ENCODE peak calls at places on chromosomes 13 and 19, in five cellular contexts. One of them, this sample, is unnamed.

GRCh38 chr19:34475975-34476594 is 5.5 kb upstream of the WTIP start:
- DNase-seq in heart left ventricle: no peak
- DNase-seq in colonic mucosa: no peak
- DNase-seq in breast epithelium: no peak
- DNase-seq in fibroblast of lung: no peak
- DNase-seq in this sample: no peak

GRCh38 chr19:6233051-6233826 is 46.5 kb downstream of the MLLT1 start:
- DNase-seq in heart left ventricle: peak; percentile 86
- DNase-seq in colonic mucosa: no peak
- DNase-seq in breast epithelium: peak; percentile 85
- DNase-seq in fibroblast of lung: peak; percentile 86
- DNase-seq in this sample: no peak

GRCh38 chr19:2121416-2122051 is 24.8 kb downstream of the IZUMO4 start:
- DNase-seq in heart left ventricle: no peak
- DNase-seq in colonic mucosa: no peak
- DNase-seq in breast epithelium: no peak
- DNase-seq in fibroblast of lung: no peak
- DNase-seq in this sample: no peak

GRCh38 chr13:52642131-52642530 is at the start of gene HNRNPA1L2:
- DNase-seq in heart left ventricle: no peak
- DNase-seq in colonic mucosa: no peak
- DNase-seq in breast epithelium: no peak
- DNase-seq in fibroblast of lung: no peak
- DNase-seq in this sample: no peak

GRCh38 chr19:45947926-45948325 is 25.7 kb downstream of the NOVA2 start:
- DNase-seq in heart left ventricle: no peak
- DNase-seq in colonic mucosa: no peak
- DNase-seq in breast epithelium: no peak
- DNase-seq in fibroblast of lung: peak; percentile 93
- DNase-seq in this sample: no peak

GRCh38 chr19:51919606-51920005 is 7.7 kb upstream of the ZNF613 start:
- DNase-seq in heart left ventricle: no peak
- DNase-seq in colonic mucosa: no peak
- DNase-seq in breast epithelium: no peak
- DNase-seq in fibroblast of lung: no peak
- DNase-seq in this sample: no peak

GRCh38 chr13:113367771-113368170 is 3.8 kb upstream of the GRTP1 start:
- DNase-seq in heart left ventricle: no peak
- DNase-seq in colonic mucosa: no peak
- DNase-seq in breast epithelium: no peak
- DNase-seq in fibroblast of lung: no peak
- DNase-seq in this sample: no peak

GRCh38 chr19:55390461-55390880 is 4.7 kb downstream of the RPL28 start:
- DNase-seq in heart left ventricle: no peak
- DNase-seq in colonic mucosa: no peak
- DNase-seq in breast epithelium: no peak
- DNase-seq in fibroblast of lung: no peak
- DNase-seq in this sample: no peak

GRCh38 chr13:18953139-18953930 is 228.3 kb downstream of the TUBA3C start:
- DNase-seq in heart left ventricle: peak; percentile 37
- DNase-seq in colonic mucosa: no peak
- DNase-seq in breast epithelium: no peak
- DNase-seq in fibroblast of lung: no peak
- DNase-seq in this sample: no peak

GRCh38 chr13:78239681-78240080 is 321.1 kb upstream of the EDNRB start:
- DNase-seq in heart left ventricle: no peak
- DNase-seq in colonic mucosa: no peak
- DNase-seq in breast epithelium: no peak
- DNase-seq in fibroblast of lung: peak; percentile 23
- DNase-seq in this sample: no peak

GRCh38 chr19:16801599-16801998 is 27.6 kb upstream of the SIN3B start:
- DNase-seq in heart left ventricle: no peak
- DNase-seq in colonic mucosa: no peak
- DNase-seq in breast epithelium: no peak
- DNase-seq in fibroblast of lung: peak; percentile 61
- DNase-seq in this sample: no peak

GRCh38 chr13:75368167-75368566 is 113.8 kb downstream of the TBC1D4 start:
- DNase-seq in heart left ventricle: no peak
- DNase-seq in colonic mucosa: no peak
- DNase-seq in breast epithelium: no peak
- DNase-seq in fibroblast of lung: peak; percentile 96
- DNase-seq in this sample: peak; percentile 34

GRCh38 chr13:113086031-113086750 is 19.4 kb upstream of the F7 start:
- DNase-seq in heart left ventricle: peak; percentile 37
- DNase-seq in colonic mucosa: no peak
- DNase-seq in breast epithelium: no peak
- DNase-seq in fibroblast of lung: no peak
- DNase-seq in this sample: no peak

GRCh38 chr13:45361596-45362206 is 20.7 kb upstream of the TPT1 start:
- DNase-seq in heart left ventricle: no peak
- DNase-seq in colonic mucosa: no peak
- DNase-seq in breast epithelium: no peak
- DNase-seq in fibroblast of lung: peak; percentile 68
- DNase-seq in this sample: no peak

GRCh38 chr13:43102304-43102703 is 78.9 kb downstream of the DNAJC15 start:
- DNase-seq in heart left ventricle: no peak
- DNase-seq in colonic mucosa: no peak
- DNase-seq in breast epithelium: no peak
- DNase-seq in fibroblast of lung: no peak
- DNase-seq in this sample: no peak

GRCh38 chr13:30113531-30113930 is 193.8 kb downstream of the KATNAL1 start:
- DNase-seq in heart left ventricle: no peak
- DNase-seq in colonic mucosa: peak; percentile 41
- DNase-seq in breast epithelium: no peak
- DNase-seq in fibroblast of lung: no peak
- DNase-seq in this sample: no peak

DNA sequence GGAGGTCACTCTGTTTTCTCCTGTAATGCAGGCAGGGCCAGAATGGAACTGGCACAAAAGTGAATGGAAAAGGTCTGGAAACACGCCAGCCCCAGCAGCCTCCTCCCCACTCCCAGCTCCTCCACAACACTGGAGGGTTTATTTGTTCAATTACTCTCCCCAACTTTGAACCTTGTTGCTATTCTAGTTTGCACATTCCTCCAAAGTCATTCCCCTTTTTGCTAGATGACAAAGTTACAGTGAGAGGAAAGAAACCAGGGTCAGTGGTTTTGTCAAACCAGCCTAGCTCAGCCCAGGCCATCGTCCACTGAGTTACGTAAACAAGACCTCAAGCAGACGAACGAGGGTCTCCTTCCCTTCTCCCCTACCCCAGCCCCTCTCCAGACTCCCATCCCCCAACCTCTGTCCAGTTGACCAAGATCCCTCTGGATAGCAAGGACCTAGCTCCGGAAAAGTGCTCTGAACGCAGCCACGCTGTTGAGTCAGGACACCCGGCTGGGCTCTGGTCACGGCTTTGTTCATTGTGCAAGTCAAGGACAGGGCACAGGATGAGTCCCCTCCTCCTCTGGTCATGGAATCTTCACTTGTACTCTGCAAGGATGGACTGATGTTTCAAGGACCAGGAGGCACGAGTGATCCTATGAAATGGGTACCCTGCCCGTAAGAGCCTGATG is 180.0 kb downstream of the USP12 start:
- DNase-seq in heart left ventricle: no peak
- DNase-seq in colonic mucosa: no peak
- DNase-seq in breast epithelium: no peak
- DNase-seq in fibroblast of lung: no peak
- DNase-seq in this sample: no peak
- H3K4me3 ChIP-seq in heart left ventricle: no peak overlapping the region
- H3K4me3 ChIP-seq in colonic mucosa: no peak overlapping the region
- H3K4me3 ChIP-seq in breast epithelium: no peak overlapping the region
- H3K4me3 ChIP-seq in fibroblast of lung: no peak overlapping the region
- H3K4me3 ChIP-seq in this sample: no peak overlapping the region

GRCh38 chr19:14023404-14024235 is 4.3 kb upstream of the RLN3 start:
- DNase-seq in heart left ventricle: no peak
- DNase-seq in colonic mucosa: peak; percentile 72
- DNase-seq in breast epithelium: no peak
- DNase-seq in fibroblast of lung: peak; percentile 54
- DNase-seq in this sample: no peak
- H3K27ac ChIP-seq in heart left ventricle: peak overlapping the region; percentile 15
- H3K27ac ChIP-seq in colonic mucosa: peak overlapping the region; percentile 23
- H3K27ac ChIP-seq in breast epithelium: peak overlapping the region; percentile 61
- H3K27ac ChIP-seq in fibroblast of lung: no peak overlapping the region
- H3K27ac ChIP-seq in this sample: no peak overlapping the region

GRCh38 chr19:49880162-49880869 is 2.8 kb downstream of the TBC1D17 start:
- DNase-seq in heart left ventricle: no peak
- DNase-seq in colonic mucosa: peak; percentile 19
- DNase-seq in breast epithelium: no peak
- DNase-seq in fibroblast of lung: no peak
- DNase-seq in this sample: no peak

GRCh38 chr19:49877879-49878743 is 609 bp downstream of the TBC1D17 start:
- DNase-seq in heart left ventricle: peak; percentile 99
- DNase-seq in colonic mucosa: peak; percentile 99
- DNase-seq in breast epithelium: peak; percentile 97
- DNase-seq in fibroblast of lung: peak; percentile 95
- DNase-seq in this sample: peak; percentile 92

GRCh38 chr19:49881186-49881585 is 3.7 kb downstream of the TBC1D17 start:
- DNase-seq in heart left ventricle: peak; percentile 44
- DNase-seq in colonic mucosa: no peak
- DNase-seq in breast epithelium: no peak
- DNase-seq in fibroblast of lung: no peak
- DNase-seq in this sample: no peak

GRCh38 chr19:49878744-49879070 is 1.2 kb downstream of the TBC1D17 start:
- DNase-seq in heart left ventricle: no peak
- DNase-seq in colonic mucosa: peak; percentile 35
- DNase-seq in breast epithelium: no peak
- DNase-seq in fibroblast of lung: no peak
- DNase-seq in this sample: no peak

GRCh38 chr19:49879243-49879960 is 1.9 kb downstream of the TBC1D17 start:
- DNase-seq in heart left ventricle: no peak
- DNase-seq in colonic mucosa: peak; percentile 27
- DNase-seq in breast epithelium: no peak
- DNase-seq in fibroblast of lung: no peak
- DNase-seq in this sample: no peak
- H3K4me3 ChIP-seq in heart left ventricle: no peak overlapping the region
- H3K4me3 ChIP-seq in colonic mucosa: no peak overlapping the region
- H3K4me3 ChIP-seq in breast epithelium: no peak overlapping the region
- H3K4me3 ChIP-seq in fibroblast of lung: no peak overlapping the region
- H3K4me3 ChIP-seq in this sample: no peak overlapping the region

DNA sequence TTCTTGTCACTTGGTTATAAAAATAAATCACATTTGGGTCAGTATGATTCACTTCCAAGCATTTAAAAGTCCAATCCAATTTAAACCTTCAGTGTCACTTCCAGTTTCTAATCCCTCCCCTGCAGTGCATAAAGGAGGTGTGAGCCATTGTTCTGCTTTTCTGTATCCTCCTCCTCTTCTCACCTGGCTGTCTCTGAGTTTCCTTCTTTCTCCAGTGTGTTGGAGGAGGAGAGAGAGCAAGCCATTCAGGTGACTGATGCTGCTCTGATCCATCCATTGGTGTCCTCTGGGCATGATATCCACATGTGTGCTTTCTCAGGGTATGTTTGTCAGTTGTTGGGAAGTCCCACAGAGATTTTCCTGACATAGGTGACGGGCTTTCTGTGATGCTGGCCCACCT is 1.2 kb downstream of the NUDT15 start:
- DNase-seq in heart left ventricle: no peak
- DNase-seq in colonic mucosa: no peak
- DNase-seq in breast epithelium: no peak
- DNase-seq in fibroblast of lung: no peak
- DNase-seq in this sample: no peak
- H3K27ac ChIP-seq in heart left ventricle: no peak overlapping the region
- H3K27ac ChIP-seq in colonic mucosa: peak overlapping the region; percentile 93
- H3K27ac ChIP-seq in breast epithelium: no peak overlapping the region
- H3K27ac ChIP-seq in fibroblast of lung: peak overlapping the region; percentile 99
- H3K27ac ChIP-seq in this sample: peak overlapping the region; percentile 13

GRCh38 chr19:917323-918151 is at the start of gene KISS1R:
- DNase-seq in heart left ventricle: no peak
- DNase-seq in colonic mucosa: no peak
- DNase-seq in breast epithelium: no peak
- DNase-seq in fibroblast of lung: no peak
- DNase-seq in this sample: no peak

GRCh38 chr19:920051-920857 is 3.1 kb downstream of the KISS1R start:
- DNase-seq in heart left ventricle: no peak
- DNase-seq in colonic mucosa: no peak
- DNase-seq in breast epithelium: no peak
- DNase-seq in fibroblast of lung: no peak
- DNase-seq in this sample: no peak

GRCh38 chr19:918152-918437 is 962 bp downstream of the KISS1R start:
- DNase-seq in heart left ventricle: no peak
- DNase-seq in colonic mucosa: no peak
- DNase-seq in breast epithelium: no peak
- DNase-seq in fibroblast of lung: no peak
- DNase-seq in this sample: no peak

GRCh38 chr19:918481-919156 is 1.5 kb downstream of the KISS1R start:
- DNase-seq in heart left ventricle: no peak
- DNase-seq in colonic mucosa: no peak
- DNase-seq in breast epithelium: no peak
- DNase-seq in fibroblast of lung: no peak
- DNase-seq in this sample: no peak

DNA sequence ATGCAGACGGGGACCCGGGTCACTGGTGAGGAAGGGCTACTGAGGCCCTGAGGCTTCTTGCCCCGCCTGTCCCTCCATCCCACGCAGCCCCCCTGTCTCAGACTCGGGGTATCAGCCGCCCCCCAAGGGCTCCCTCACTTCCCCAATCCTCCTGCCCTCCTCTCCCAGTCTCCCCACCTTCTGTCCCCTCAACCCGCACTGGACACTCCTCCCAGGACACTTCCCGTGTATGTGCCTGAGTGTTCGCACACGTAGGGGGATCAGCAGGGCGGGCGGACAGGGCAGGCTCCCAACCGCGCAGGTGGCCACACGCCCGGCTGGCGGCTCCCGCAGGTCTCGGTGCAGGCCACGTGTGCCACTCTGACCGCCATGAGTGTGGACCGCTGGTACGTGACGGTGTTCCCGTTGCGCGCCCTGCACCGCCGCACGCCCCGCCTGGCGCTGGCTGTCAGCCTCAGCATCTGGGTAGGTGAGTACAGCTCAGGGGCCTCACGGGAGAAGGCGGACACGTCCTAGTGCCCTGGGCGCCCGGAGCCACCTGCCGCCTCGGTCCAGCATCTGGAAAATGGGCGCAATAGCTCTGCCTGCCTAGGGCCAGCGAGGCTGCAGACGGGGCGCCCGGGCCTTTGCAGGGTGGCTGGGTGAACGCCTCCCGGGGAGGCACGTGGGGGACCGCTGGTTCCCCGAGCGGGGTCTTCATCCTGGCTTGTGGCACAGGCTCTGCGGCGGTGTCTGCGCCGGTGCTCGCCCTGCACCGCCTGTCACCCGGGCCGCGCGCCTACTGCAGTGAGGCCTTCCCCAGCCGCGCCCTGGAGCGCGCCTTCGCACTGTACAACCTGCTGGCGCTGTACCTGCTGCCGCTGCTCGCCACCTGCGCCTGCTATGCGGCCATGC is 2.3 kb downstream of the KISS1R start:
- DNase-seq in heart left ventricle: peak; percentile 19
- DNase-seq in colonic mucosa: no peak
- DNase-seq in breast epithelium: no peak
- DNase-seq in fibroblast of lung: no peak
- DNase-seq in this sample: no peak
- H3K4me3 ChIP-seq in heart left ventricle: no peak overlapping the region
- H3K4me3 ChIP-seq in colonic mucosa: peak overlapping the region; percentile 19
- H3K4me3 ChIP-seq in breast epithelium: peak overlapping the region; percentile 71
- H3K4me3 ChIP-seq in fibroblast of lung: no peak overlapping the region
- H3K4me3 ChIP-seq in this sample: no peak overlapping the region

GRCh38 chr19:8832132-8833021 is at the start of the genes MBD3L1 and ZNF558:
- DNase-seq in heart left ventricle: peak; percentile 99
- DNase-seq in colonic mucosa: peak; percentile 98
- DNase-seq in breast epithelium: peak; percentile 98
- DNase-seq in fibroblast of lung: peak; percentile 97
- DNase-seq in this sample: peak; percentile 94
- H3K27ac ChIP-seq in heart left ventricle: peak within 1 kb of the TSS; percentile 86
- H3K27ac ChIP-seq in colonic mucosa: peak within 1 kb of the TSS; percentile 84
- H3K27ac ChIP-seq in breast epithelium: peak within 1 kb of the TSS; percentile 93
- H3K27ac ChIP-seq in fibroblast of lung: peak within 1 kb of the TSS; percentile 93
- H3K27ac ChIP-seq in this sample: peak within 1 kb of the TSS; percentile 88

GRCh38 chr13:65921933-65922332 is 1308.2 kb downstream of the PCDH9 start:
- DNase-seq in heart left ventricle: no peak
- DNase-seq in colonic mucosa: no peak
- DNase-seq in breast epithelium: no peak
- DNase-seq in fibroblast of lung: no peak
- DNase-seq in this sample: no peak
- H3K4me3 ChIP-seq in heart left ventricle: no peak overlapping the region
- H3K4me3 ChIP-seq in colonic mucosa: no peak overlapping the region
- H3K4me3 ChIP-seq in breast epithelium: no peak overlapping the region
- H3K4me3 ChIP-seq in fibroblast of lung: no peak overlapping the region
- H3K4me3 ChIP-seq in this sample: no peak overlapping the region